ENCODE peak calls at places on chromosomes 13 and 19, in seven cellular contexts. V, A, Q, R, M, Y and B are unnamed samples.

GRCh38 chr13:51370811-51371210 is 31.3 kb downstream of the SERPINE3 start:
- ATAC-seq in A (no peak), R (no peak), Y (no peak), V (no peak), M (no peak), Q (no peak), B (no peak)

GRCh38 chr13:56015919-56016318 is 1124.8 kb upstream of the PRR20A start:
- ATAC-seq in M (no peak), V (no peak), R (no peak), Y (no peak), Q (no peak), A (no peak), B (no peak)

GRCh38 chr13:36552334-36552733 is 120.0 kb downstream of the CCNA1 start:
- ATAC-seq in R (no peak), Y (no peak), V (no peak), Q (no peak), A (no peak), M (no peak), B (no peak)

GRCh38 chr13:48249018-48249417 is 16.0 kb downstream of the ITM2B start:
- ATAC-seq in R (no peak), A (no peak), M (no peak), Y (no peak), V (peak), Q (no peak), B (no peak)

GRCh38 chr13:86554066-86554465 is 754.8 kb upstream of the SLITRK6 start:
- ATAC-seq in Y (no peak), R (no peak), Q (no peak), V (no peak), A (no peak), M (no peak), B (no peak)

GRCh38 chr19:56594446-56594782 is 688 bp upstream of the ZNF71 start:
- ATAC-seq in A (no peak), V (no peak), M (no peak), Q (no peak), Y (no peak), R (no peak), B (no peak)

GRCh38 chr19:17865364-17866311 is 5.9 kb downstream of the RPL18A start:
- ATAC-seq in Q (peak), V (peak), M (peak), R (no peak), A (no peak), Y (peak), B (peak)

GRCh38 chr13:74305876-74306275 is 171.7 kb upstream of the KLF12 start:
- ATAC-seq in R (no peak), Y (no peak), Q (no peak), A (no peak), M (no peak), V (no peak), B (no peak)

GRCh38 chr13:101474419-101474957 is 22.0 kb downstream of the ITGBL1 start:
- ATAC-seq in A (peak), V (no peak), R (peak), M (peak), Y (peak), Q (peak), B (no peak)

GRCh38 chr19:38826856-38827551 is 4.6 kb downstream of the ECH1 start:
- ATAC-seq in V (no peak), Q (no peak), M (no peak), A (no peak), Y (no peak), R (no peak), B (no peak)

GRCh38 chr19:49136771-49137171 is 17.4 kb downstream of the PPFIA3 start:
- ATAC-seq in A (peak), Y (peak), R (peak), Q (peak), V (no peak), M (peak), B (no peak)

GRCh38 chr13:79557666-79558065 is 76.7 kb downstream of the NDFIP2 start:
- ATAC-seq in V (peak), Q (no peak), A (no peak), R (no peak), Y (no peak), M (no peak), B (no peak)

GRCh38 chr13:73273737-73274136 is 214.9 kb downstream of the KLF5 start:
- ATAC-seq in A (no peak), Q (peak), Y (peak), M (no peak), R (peak), V (no peak), B (no peak)

GRCh38 chr19:30376272-30376671 is 4.1 kb downstream of the ZNF536 start:
- ATAC-seq in R (no peak), V (no peak), Q (no peak), M (no peak), A (no peak), Y (no peak), B (no peak)

GRCh38 chr19:15780595-15781418 is 6.7 kb upstream of the OR10H5 start:
- ATAC-seq in Q (no peak), R (peak), A (no peak), Y (peak), M (peak), V (no peak), B (peak)

GRCh38 chr13:20390526-20391175 is 135.0 kb downstream of the CRYL1 start:
- ATAC-seq in A (no peak), M (no peak), R (no peak), Q (no peak), V (no peak), Y (no peak), B (no peak)

GRCh38 chr19:50759886-50760285 is 10.4 kb upstream of the GPR32 start:
- ATAC-seq in V (peak), Q (no peak), R (no peak), Y (no peak), A (no peak), M (no peak), B (no peak)

GRCh38 chr13:24097064-24097463 is 63.5 kb upstream of the SPATA13 start:
- ATAC-seq in R (no peak), M (no peak), Y (no peak), V (peak), A (no peak), Q (no peak), B (peak)

GRCh38 chr13:93708323-93709075 is 481.9 kb downstream of the GPC6 start:
- ATAC-seq in A (no peak), Y (no peak), M (no peak), Q (no peak), V (no peak), R (no peak), B (no peak)

GRCh38 chr19:5669212-5669611 is 11.1 kb downstream of the MICOS13 start:
- ATAC-seq in R (no peak), V (no peak), A (no peak), M (no peak), Y (peak), Q (no peak), B (no peak)

GRCh38 chr13:94313321-94313720 is 166.2 kb downstream of the DCT start:
- ATAC-seq in M (no peak), R (peak), V (no peak), Q (no peak), Y (no peak), A (peak), B (no peak)

GRCh38 chr19:7788933-7789323 is 25.9 kb downstream of the CLEC4M start:
- ATAC-seq in Q (peak), A (no peak), Y (no peak), R (no peak), V (no peak), M (peak), B (no peak)

GRCh38 chr13:23903906-23904280 is 6.6 kb upstream of the C1QTNF9B start:
- ATAC-seq in R (peak), V (no peak), A (peak), Y (peak), M (peak), Q (peak), B (no peak)

GRCh38 chr13:77810430-77810829 is 108.2 kb downstream of the EDNRB start:
- ATAC-seq in Y (peak), V (peak), R (no peak), Q (peak), A (no peak), M (no peak), B (peak)

GRCh38 chr19:16472992-16473391 is 1.2 kb upstream of the EPS15L1 start:
- ATAC-seq in A (no peak), M (no peak), Q (no peak), V (no peak), R (no peak), Y (no peak), B (no peak)

GRCh38 chr13:113115363-113116205 is 7.0 kb upstream of the F10 start:
- ATAC-seq in V (no peak), M (no peak), Q (no peak), Y (no peak), A (no peak), R (no peak), B (no peak)

GRCh38 chr13:37105251-37105714 is at the start of gene CSNK1A1L:
- ATAC-seq in A (no peak), R (no peak), Y (no peak), M (no peak), V (no peak), Q (no peak), B (no peak)

GRCh38 chr19:9958451-9958850 is 22.1 kb upstream of the OLFM2 start:
- ATAC-seq in M (no peak), A (no peak), R (no peak), Y (no peak), V (no peak), Q (no peak), B (no peak)

GRCh38 chr13:24923305-24923640 is 159.3 kb downstream of the RNF17 start:
- ATAC-seq in Y (no peak), M (peak), Q (peak), V (peak), A (peak), R (peak), B (peak)

GRCh38 chr13:100381595-100382224 is 206.9 kb downstream of the GGACT start:
- ATAC-seq in M (peak), Q (no peak), R (peak), V (no peak), Y (no peak), A (no peak), B (no peak)

GRCh38 chr19:52522555-52522954 is 4.9 kb upstream of the ZNF808 start:
- ATAC-seq in A (no peak), M (no peak), V (no peak), Y (no peak), Q (no peak), R (no peak), B (no peak)

GRCh38 chr19:38978315-38978689 is 2.8 kb upstream of the FBXO17 start:
- ATAC-seq in R (no peak), V (no peak), Y (no peak), Q (no peak), A (no peak), M (no peak), B (no peak)

GRCh38 chr13:29503041-29503837 is 92.2 kb downstream of the SLC7A1 start:
- ATAC-seq in A (no peak), M (no peak), Q (no peak), V (no peak), Y (no peak), R (no peak), B (peak)

GRCh38 chr13:111490611-111491010 is 170.2 kb downstream of the TEX29 start:
- ATAC-seq in Y (no peak), M (no peak), A (no peak), Q (no peak), R (no peak), V (no peak), B (no peak)

GRCh38 chr13:44021422-44021821 is 141.7 kb downstream of the LACC1 start:
- ATAC-seq in V (no peak), Y (no peak), Q (no peak), M (no peak), A (no peak), R (no peak), B (no peak)

GRCh38 chr19:52658595-52658994 is 20.4 kb upstream of the ZNF83 start:
- ATAC-seq in M (no peak), V (no peak), Y (no peak), A (no peak), Q (no peak), R (no peak), B (no peak)

GRCh38 chr19:32357720-32358119 is 12.3 kb downstream of the ZNF507 start:
- ATAC-seq in V (no peak), R (no peak), Y (no peak), A (no peak), M (no peak), Q (no peak), B (no peak)